ENCODE peak calls at places on chromosomes 3 and 15, in five cellular contexts. S is hepatocyte, V is psoas muscle, P is mesendoderm, D is right cardiac atrium. U is an unnamed sample. For H3K4me1, the result is how much of the 10 kb centered on the place peaks cover.

GRCh38 chr3:108406661-108407206 is 103.7 kb downstream of the MYH15 start:
- DNase-seq in V (no peak), S (peak), D (no peak), P (peak), U (no peak)

GRCh38 chr15:68241088-68241935 is 11.8 kb upstream of the CLN6 start:
- DNase-seq in D (no peak), S (no peak), V (no peak), P (peak), U (no peak)

GRCh38 chr3:135456182-135456790 is 509.2 kb upstream of the PPP2R3A start:
- DNase-seq in S (peak), D (no peak), P (peak), V (no peak), U (no peak)

GRCh38 chr3:107938128-107938527 is 152.7 kb downstream of the CD47 start:
- DNase-seq in V (no peak), P (peak), S (peak), D (no peak), U (no peak)

GRCh38 chr3:185079620-185080019 is 73.2 kb downstream of the C3orf70 start:
- DNase-seq in D (no peak), S (no peak), P (no peak), V (no peak), U (no peak)

GRCh38 chr15:95085056-95085455 is 853.7 kb downstream of the MCTP2 start:
- DNase-seq in P (peak), V (no peak), D (no peak), S (peak), U (no peak)

GRCh38 chr15:92650256-92650655 is 5.3 kb downstream of the FAM174B start:
- DNase-seq in D (no peak), P (no peak), S (peak), V (no peak), U (no peak)

GRCh38 chr15:42719051-42719450 is 17.9 kb downstream of the CDAN1 start:
- DNase-seq in V (no peak), D (no peak), P (no peak), S (no peak), U (no peak)

GRCh38 chr15:88651971-88652370 is 13.2 kb downstream of the ISG20 start:
- DNase-seq in D (no peak), V (no peak), P (no peak), S (no peak), U (no peak)

GRCh38 chr3:197371521-197372075 is 73.2 kb upstream of the DLG1 start:
- DNase-seq in S (no peak), V (no peak), D (no peak), P (no peak), U (no peak)

GRCh38 chr3:81749285-81749684 is 12.2 kb downstream of the GBE1 start:
- DNase-seq in S (no peak), D (no peak), P (peak), V (no peak), U (no peak)

GRCh38 chr3:103166890-103167289 is 732.1 kb downstream of the ZPLD1 start:
- DNase-seq in P (no peak), D (no peak), V (no peak), S (no peak), U (no peak)

GRCh38 chr3:151259664-151260063 is 18.7 kb downstream of the P2RY14 start:
- DNase-seq in V (no peak), P (no peak), S (no peak), D (no peak), U (no peak)

GRCh38 chr3:194257030-194257657 is 94.0 kb downstream of the CPN2 start:
- DNase-seq in D (no peak), S (no peak), P (no peak), V (no peak), U (no peak)

GRCh38 chr3:45777111-45777752 is 19.1 kb downstream of the SLC6A20 start:
- DNase-seq in D (no peak), V (no peak), S (no peak), P (no peak), U (no peak)
- H3K4me1 ChIP-seq in D (under half), V (under half), S (under half), P (under half), U (under half)

GRCh38 chr3:188268336-188268735 is 114.4 kb downstream of the LPP start:
- DNase-seq in S (no peak), P (no peak), D (no peak), V (no peak), U (no peak)

GRCh38 chr3:188269040-188269439 is 115.1 kb downstream of the LPP start:
- DNase-seq in D (no peak), P (no peak), V (no peak), S (no peak), U (no peak)

GRCh38 chr3:188272481-188273372 is 118.8 kb downstream of the LPP start:
- DNase-seq in S (no peak), P (no peak), D (no peak), V (no peak), U (no peak)

GRCh38 chr3:188271226-188271894 is 117.4 kb downstream of the LPP start:
- DNase-seq in V (no peak), P (peak), D (no peak), S (no peak), U (no peak)

GRCh38 chr3:188270423-188270972 is 116.5 kb downstream of the LPP start:
- DNase-seq in V (no peak), P (peak), S (peak), D (no peak), U (no peak)
- H3K4me1 ChIP-seq in V (half or more), P (under half), S (under half), D (under half), U (half or more)

GRCh38 chr3:14141602-14142315 is 16.9 kb downstream of the TMEM43 start:
- DNase-seq in P (no peak), S (no peak), D (peak), V (no peak), U (no peak)

GRCh38 chr3:14143826-14144225 is 19.0 kb downstream of the TMEM43 start:
- DNase-seq in P (peak), V (no peak), D (peak), S (peak), U (no peak)

GRCh38 chr3:14141144-14141543 is 16.3 kb downstream of the TMEM43 start:
- DNase-seq in V (no peak), D (no peak), P (no peak), S (no peak), U (no peak)

GRCh38 chr3:14143271-14143605 is 18.4 kb downstream of the TMEM43 start:
- DNase-seq in V (no peak), D (no peak), P (no peak), S (no peak), U (no peak)

GRCh38 chr3:14142567-14143270 is 17.9 kb downstream of the TMEM43 start:
- DNase-seq in S (no peak), P (no peak), D (peak), V (no peak), U (no peak)
- H3K4me1 ChIP-seq in S (under half), P (under half), D (under half), V (under half), U (half or more)

DNA sequence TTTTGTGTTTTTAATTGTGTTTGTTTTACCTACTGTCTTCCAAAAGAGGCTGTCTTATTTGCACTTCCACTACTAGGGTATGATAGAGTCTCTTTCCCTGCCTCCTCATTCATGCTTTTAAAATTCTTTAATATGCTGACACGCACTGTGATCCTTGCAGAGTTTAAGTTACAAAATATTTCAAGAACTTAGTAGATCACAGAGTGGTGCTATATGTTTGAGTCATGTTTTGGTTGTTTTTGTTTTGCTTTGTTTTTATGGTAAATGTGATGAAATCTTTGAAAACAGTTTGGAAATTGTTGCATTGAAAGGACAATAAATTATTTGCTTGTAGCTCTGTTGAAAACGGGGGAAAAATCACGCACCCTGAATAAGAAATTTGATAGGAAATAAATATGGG is 5.9 kb upstream of the ABHD10 start:
- DNase-seq in S (no peak), D (no peak), P (no peak), V (no peak), U (no peak)
- H3K4me1 ChIP-seq in S (under half), D (under half), P (under half), V (under half), U (under half)

GRCh38 chr15:64515196-64515595 is 54.8 kb downstream of the ZNF609 start:
- DNase-seq in S (no peak), D (no peak), V (no peak), P (no peak), U (no peak)
- H3K4me1 ChIP-seq in S (under half), D (under half), V (under half), P (under half), U (under half)

GRCh38 chr15:67032608-67033007 is 32.8 kb upstream of the SMAD3 start:
- DNase-seq in S (no peak), V (no peak), D (no peak), P (no peak), U (no peak)

GRCh38 chr15:67030036-67030762 is 35.2 kb upstream of the SMAD3 start:
- DNase-seq in D (no peak), P (peak), V (no peak), S (peak), U (no peak)

GRCh38 chr15:67033521-67033920 is 31.9 kb upstream of the SMAD3 start:
- DNase-seq in V (peak), P (no peak), D (peak), S (no peak), U (no peak)

GRCh38 chr15:67031321-67031720 is 34.1 kb upstream of the SMAD3 start:
- DNase-seq in S (no peak), V (no peak), D (no peak), P (no peak), U (no peak)

GRCh38 chr15:67033012-67033411 is 32.4 kb upstream of the SMAD3 start:
- DNase-seq in V (no peak), D (no peak), P (peak), S (no peak), U (no peak)
- H3K4me1 ChIP-seq in V (under half), D (under half), P (under half), S (under half), U (under half)

DNA sequence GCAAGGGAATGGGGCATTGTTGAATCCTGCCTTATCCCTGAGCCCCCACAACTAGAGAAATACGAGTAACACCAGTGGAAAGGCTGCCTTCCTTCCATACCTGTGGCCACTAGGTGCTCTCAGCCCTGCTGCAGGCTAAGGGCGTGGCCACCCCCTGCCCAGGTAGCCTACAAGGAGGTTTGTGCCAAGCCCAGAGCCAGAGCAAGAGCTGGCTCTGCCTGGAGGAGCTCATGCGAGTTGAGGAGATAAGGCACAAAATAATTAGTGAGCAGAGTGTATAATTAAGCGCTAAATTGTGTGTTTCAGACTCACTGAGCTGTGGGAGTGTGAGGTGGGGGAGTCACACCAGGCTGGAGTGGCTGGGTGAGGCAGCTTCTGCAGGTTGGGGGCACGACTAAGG is 49.2 kb downstream of the TPRA1 start:
- DNase-seq in V (no peak), D (no peak), S (no peak), P (no peak), U (no peak)
- H3K4me1 ChIP-seq in V (under half), D (under half), S (under half), P (under half), U (under half)

DNA sequence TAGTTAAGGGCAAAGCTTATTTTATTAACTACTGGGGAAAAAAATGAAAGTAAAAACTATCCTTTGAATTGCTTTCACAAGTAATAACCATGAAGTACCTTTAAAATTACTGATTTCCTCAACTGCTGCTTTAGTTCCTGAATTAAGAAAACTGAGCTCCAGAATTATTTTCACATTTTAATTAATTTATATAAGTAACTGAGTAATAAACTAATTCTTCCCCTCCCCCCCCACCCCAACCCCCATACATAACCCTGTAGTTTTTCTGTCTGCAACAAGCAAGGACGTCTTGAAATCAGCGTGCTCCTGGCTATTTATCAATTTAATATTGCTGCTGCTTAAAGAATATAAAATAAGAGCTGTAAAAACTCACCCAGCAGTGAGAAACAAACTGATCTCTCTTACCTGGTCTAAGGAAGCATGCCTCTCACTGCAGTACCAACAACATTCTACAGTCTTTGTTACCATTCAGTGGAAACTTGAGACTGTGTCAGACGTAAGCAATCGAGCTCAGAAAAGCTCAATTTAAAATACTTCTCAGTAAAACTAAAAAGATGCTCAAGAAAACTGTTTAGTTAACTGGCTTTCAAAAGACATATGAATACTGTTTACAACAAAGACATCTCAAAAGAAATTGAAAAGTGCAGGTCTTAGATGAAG is 121.0 kb downstream of the TFDP2 start:
- DNase-seq in V (no peak), S (peak), P (peak), D (no peak), U (no peak)
- H3K4me1 ChIP-seq in V (under half), S (under half), P (under half), D (under half), U (under half)

U was measured in lower lobe of right lung.